ENCODE peak calls at places on chromosomes 5 and 9, in five cellular contexts. O is NT2/D1, Y is GM12878, Z is HepG2, S is H1. E is an unnamed sample.

GRCh38 chr9:70061776-70062175 is 18.1 kb downstream of the MAMDC2 start:
- DNase-seq in S (no peak), O (no peak), Y (no peak), Z (no peak), E (no peak)

GRCh38 chr5:157888814-157889532 is 30.0 kb upstream of the CLINT1 start:
- DNase-seq in Z (no peak), O (no peak), S (no peak), Y (no peak), E (no peak)

GRCh38 chr9:108217601-108218190 is 638.1 kb downstream of the ACTL7B start:
- DNase-seq in S (no peak), Z (no peak), Y (no peak), O (no peak), E (no peak)

GRCh38 chr9:10612649-10613398 is at the start of gene PTPRD:
- DNase-seq in O (peak; percentile 68), Z (peak; percentile 32), Y (no peak), S (peak; percentile 79), E (peak; percentile 50)

GRCh38 chr5:119362714-119363113 is 6.9 kb downstream of the TNFAIP8 start:
- DNase-seq in Y (no peak), Z (no peak), S (no peak), O (no peak), E (no peak)

GRCh38 chr9:16248816-16249215 is 621.7 kb downstream of the BNC2 start:
- DNase-seq in Z (no peak), S (no peak), O (no peak), Y (no peak), E (no peak)

GRCh38 chr9:102855646-102856045 is 139.5 kb upstream of the CYLC2 start:
- DNase-seq in S (no peak), O (no peak), Z (no peak), Y (no peak), E (no peak)

GRCh38 chr5:138470322-138471285 is 5.3 kb downstream of the EGR1 start:
- DNase-seq in S (no peak), O (no peak), Y (no peak), Z (no peak), E (no peak)

GRCh38 chr5:147887925-147888324 is 9.4 kb downstream of the SCGB3A2 start:
- DNase-seq in Y (no peak), Z (no peak), O (no peak), S (no peak), E (no peak)

GRCh38 chr9:134943836-134944235 is 26.1 kb upstream of the FCN1 start:
- DNase-seq in S (no peak), Z (no peak), Y (no peak), O (no peak), E (no peak)

GRCh38 chr5:38154615-38155204 is 103.6 kb upstream of the EGFLAM start:
- DNase-seq in O (no peak), Y (peak; percentile 0), Z (peak; percentile 29), S (no peak), E (no peak)

GRCh38 chr5:14326035-14326909 is 183.1 kb downstream of the TRIO start:
- DNase-seq in Z (peak; percentile 16), O (no peak), Y (no peak), S (no peak), E (peak; percentile 20)

GRCh38 chr5:35458824-35459207 is 158.8 kb upstream of the SPEF2 start:
- DNase-seq in Z (no peak), Y (no peak), O (no peak), S (no peak), E (peak; percentile 16)

GRCh38 chr9:89746385-89747116 is 141.7 kb downstream of the GADD45G start:
- DNase-seq in Y (no peak), Z (no peak), S (no peak), O (no peak), E (no peak)

GRCh38 chr5:9380108-9380507 is 165.8 kb downstream of the SEMA5A start:
- DNase-seq in S (no peak), O (no peak), Y (no peak), Z (no peak), E (no peak)

GRCh38 chr5:173615884-173616576 is 420 bp downstream of the BOD1 start:
- DNase-seq in O (peak; percentile 47), Z (peak; percentile 76), S (peak; percentile 71), Y (peak; percentile 43), E (peak; percentile 78)

GRCh38 chr9:70229026-70229425 is 29.8 kb upstream of the SMC5 start:
- DNase-seq in Z (no peak), Y (no peak), S (no peak), O (no peak), E (no peak)

GRCh38 chr9:68678430-68678829 is 26.6 kb upstream of the PIP5K1B start:
- DNase-seq in Y (no peak), S (no peak), Z (peak; percentile 46), O (no peak), E (peak; percentile 68)

GRCh38 chr5:109859537-109859936 is 169.8 kb downstream of the MAN2A1 start:
- DNase-seq in S (no peak), Z (no peak), Y (no peak), O (no peak), E (no peak)

GRCh38 chr9:118961857-118962256 is 407.4 kb downstream of the BRINP1 start:
- DNase-seq in O (peak; percentile 48), Z (no peak), S (no peak), Y (no peak), E (no peak)

GRCh38 chr9:137612741-137613142 is 6.1 kb upstream of the EHMT1 start:
- DNase-seq in O (no peak), Z (no peak), S (no peak), Y (no peak), E (no peak)

GRCh38 chr9:137613259-137613658 is 5.5 kb upstream of the EHMT1 start:
- DNase-seq in S (no peak), O (no peak), Z (no peak), Y (no peak), E (no peak)

GRCh38 chr9:137613738-137614523 is 4.9 kb upstream of the EHMT1 start:
- DNase-seq in Y (no peak), Z (no peak), S (no peak), O (no peak), E (no peak)

GRCh38 chr9:137610944-137611343 is 5.5 kb downstream of the ARRDC1 start:
- DNase-seq in Y (no peak), O (no peak), Z (no peak), S (no peak), E (no peak)

DNA sequence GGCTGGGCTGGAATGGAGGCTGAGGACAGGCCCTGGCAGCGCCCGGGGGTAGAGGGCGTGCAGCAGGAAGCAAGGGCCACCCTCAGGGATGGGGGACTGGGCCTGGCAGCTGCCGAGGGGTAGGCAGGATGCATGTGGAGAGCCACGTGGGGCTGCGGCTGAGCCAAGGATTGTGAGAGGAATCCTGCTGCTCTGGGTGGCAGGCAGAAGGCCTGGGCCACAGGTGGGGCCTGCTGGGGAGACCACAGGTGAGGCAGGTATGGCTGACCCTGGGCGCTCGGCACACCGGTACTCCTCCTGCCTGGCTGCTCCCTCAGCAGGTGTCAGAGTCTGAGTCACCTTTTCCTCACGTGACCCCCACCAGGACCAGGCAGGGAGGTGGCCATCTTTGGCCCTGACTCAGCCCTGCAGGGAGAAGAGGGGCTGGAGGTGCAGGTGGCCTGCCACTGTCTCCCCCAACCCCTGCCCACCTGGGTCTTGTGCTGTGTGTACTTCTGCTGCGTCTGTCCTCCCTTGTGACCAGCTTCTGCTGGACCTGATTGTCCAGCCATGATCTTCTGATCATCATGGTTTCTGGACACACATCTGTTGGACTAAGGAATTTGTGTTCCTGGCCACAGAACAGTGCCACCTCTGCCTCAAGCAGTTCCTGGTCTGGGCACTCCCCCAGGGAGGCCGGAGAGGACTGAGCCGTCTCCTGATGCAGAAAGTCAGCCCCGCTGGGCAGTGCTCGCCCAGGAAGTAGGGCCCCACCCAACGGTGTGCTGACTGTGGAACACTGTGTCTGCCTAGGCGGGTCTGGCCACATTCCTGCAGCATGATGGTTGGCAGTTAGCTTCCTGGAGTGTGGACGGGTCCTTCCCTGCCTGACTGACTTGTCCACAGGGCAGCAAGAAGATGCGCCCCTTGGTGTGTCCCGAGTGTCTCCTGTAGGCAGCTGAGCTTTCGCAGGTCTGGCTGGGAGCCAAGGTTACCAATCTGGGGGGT is 6.4 kb downstream of the ARRDC1 start:
- DNase-seq in Z (peak; percentile 47), Y (no peak), O (no peak), S (no peak), E (no peak)
- TF ChIP-seq SUZ12 in Z (no peak), Y (no peak), O (no peak), S (no peak), E (no peak)

GRCh38 chr9:14561929-14562386 is 131.3 kb downstream of the ZDHHC21 start:
- DNase-seq in O (no peak), Y (no peak), Z (peak; percentile 81), S (peak; percentile 62), E (no peak)
- TF ChIP-seq SUZ12 in O (no peak), Y (no peak), Z (no peak), S (no peak), E (no peak)

GRCh38 chr5:134176523-134177196 is at the start of gene SKP1:
- DNase-seq in Z (peak; percentile 56), O (peak; percentile 56), Y (peak; percentile 42), S (peak; percentile 93), E (peak; percentile 79)

GRCh38 chr5:134171972-134172371 is 4.8 kb downstream of the SKP1 start:
- DNase-seq in Z (no peak), S (no peak), Y (no peak), O (no peak), E (no peak)

GRCh38 chr5:134174841-134175839 is 1.6 kb downstream of the SKP1 start:
- DNase-seq in S (no peak), Z (peak; percentile 34), O (no peak), Y (no peak), E (peak; percentile 12)

GRCh38 chr5:134177197-134178171 is 734 bp upstream of the SKP1 start:
- DNase-seq in O (peak; percentile 23), Y (peak; percentile 26), S (no peak), Z (peak; percentile 68), E (peak; percentile 7)

DNA sequence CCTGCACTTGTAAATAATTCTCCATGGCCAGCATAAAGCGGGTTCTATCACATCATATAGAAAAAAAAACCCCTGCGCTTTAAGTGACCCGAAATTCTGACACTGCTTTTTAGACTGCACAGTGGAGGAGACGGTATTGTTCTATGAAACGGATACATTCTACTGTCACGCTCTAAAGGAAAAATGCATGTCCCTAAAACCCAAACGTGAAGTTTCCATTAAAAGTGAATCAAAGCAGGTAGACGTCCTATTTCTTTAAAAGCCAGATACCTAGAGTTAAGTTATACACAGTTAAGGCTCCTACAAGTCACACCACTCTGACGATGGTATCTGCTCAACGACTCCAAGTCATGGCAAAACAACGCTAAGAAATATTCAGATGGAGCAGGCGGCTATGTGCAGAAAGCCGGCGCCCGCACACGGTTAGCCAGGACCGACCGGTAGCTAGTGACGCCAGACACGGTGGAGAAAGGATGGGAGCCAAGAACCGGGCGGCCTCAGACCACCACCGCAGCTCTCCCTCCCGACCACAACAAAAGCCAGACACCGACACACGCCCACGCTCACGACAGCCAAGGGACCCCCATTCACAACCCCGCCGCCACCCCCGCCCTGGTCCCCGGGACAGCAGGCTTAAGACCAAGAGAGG is 752 bp downstream of the SKP1 start:
- DNase-seq in S (no peak), Z (no peak), O (peak; percentile 1), Y (no peak), E (peak; percentile 9)
- TF ChIP-seq SUZ12 in S (no peak), Z (no peak), O (no peak), Y (no peak), E (no peak)

GRCh38 chr9:36489453-36489852 is 83.2 kb upstream of the MELK start:
- DNase-seq in Z (no peak), S (no peak), O (no peak), Y (no peak), E (no peak)

GRCh38 chr9:36487482-36488321 is 85.0 kb upstream of the MELK start:
- DNase-seq in Z (peak; percentile 80), Y (peak; percentile 62), O (peak; percentile 84), S (peak; percentile 80), E (peak; percentile 91)

GRCh38 chr9:36488322-36488838 is 84.3 kb upstream of the MELK start:
- DNase-seq in Z (no peak), Y (no peak), S (no peak), O (no peak), E (no peak)

GRCh38 chr9:36486933-36487481 is 85.7 kb upstream of the MELK start:
- DNase-seq in S (peak; percentile 65), O (no peak), Z (peak; percentile 28), Y (no peak), E (peak; percentile 30)

GRCh38 chr9:36492849-36493248 is 79.8 kb upstream of the MELK start:
- DNase-seq in S (no peak), O (no peak), Y (no peak), Z (no peak), E (no peak)
- TF ChIP-seq SUZ12 in S (no peak), O (no peak), Y (no peak), Z (no peak), E (no peak)